ENCODE peak calls at places on chromosomes 5 and 9, in four cellular contexts. One of them, this sample, is unnamed.

GRCh38 chr9:93582115-93582514 is 5.7 kb downstream of the PHF2 start:
- DNase-seq in left ventricle myocardium inferior: no peak
- DNase-seq in astrocyte of the spinal cord: peak
- DNase-seq in lung: peak
- DNase-seq in this sample: no peak

GRCh38 chr5:144487207-144487606 is 316.5 kb downstream of the KCTD16 start:
- DNase-seq in left ventricle myocardium inferior: no peak
- DNase-seq in astrocyte of the spinal cord: no peak
- DNase-seq in lung: no peak
- DNase-seq in this sample: no peak

GRCh38 chr5:175729829-175730277 is 72.0 kb downstream of the HRH2 start:
- DNase-seq in left ventricle myocardium inferior: peak
- DNase-seq in astrocyte of the spinal cord: peak
- DNase-seq in lung: peak
- DNase-seq in this sample: peak

GRCh38 chr5:158845941-158846340 is 253.8 kb downstream of the EBF1 start:
- DNase-seq in left ventricle myocardium inferior: no peak
- DNase-seq in astrocyte of the spinal cord: no peak
- DNase-seq in lung: no peak
- DNase-seq in this sample: no peak

GRCh38 chr5:125708583-125708982 is 714.6 kb upstream of the GRAMD2B start:
- DNase-seq in left ventricle myocardium inferior: no peak
- DNase-seq in astrocyte of the spinal cord: no peak
- DNase-seq in lung: no peak
- DNase-seq in this sample: no peak

GRCh38 chr9:38390442-38390841 is 2.1 kb upstream of the ALDH1B1 start:
- DNase-seq in left ventricle myocardium inferior: no peak
- DNase-seq in astrocyte of the spinal cord: no peak
- DNase-seq in lung: no peak
- DNase-seq in this sample: no peak

GRCh38 chr5:65926893-65927292 is 518 bp downstream of the ERBIN start:
- DNase-seq in left ventricle myocardium inferior: no peak
- DNase-seq in astrocyte of the spinal cord: peak
- DNase-seq in lung: no peak
- DNase-seq in this sample: no peak

GRCh38 chr5:179796877-179797608 is 3.3 kb downstream of the LTC4S start:
- DNase-seq in left ventricle myocardium inferior: no peak
- DNase-seq in astrocyte of the spinal cord: no peak
- DNase-seq in lung: no peak
- DNase-seq in this sample: no peak

GRCh38 chr9:108477538-108478006 is 378.2 kb downstream of the ACTL7B start:
- DNase-seq in left ventricle myocardium inferior: no peak
- DNase-seq in astrocyte of the spinal cord: peak
- DNase-seq in lung: no peak
- DNase-seq in this sample: no peak

GRCh38 chr5:156328176-156328575 is 1.2 kb downstream of the SGCD start:
- DNase-seq in left ventricle myocardium inferior: no peak
- DNase-seq in astrocyte of the spinal cord: no peak
- DNase-seq in lung: no peak
- DNase-seq in this sample: no peak

GRCh38 chr9:70387663-70388062 is 26.8 kb downstream of the KLF9 start:
- DNase-seq in left ventricle myocardium inferior: no peak
- DNase-seq in astrocyte of the spinal cord: no peak
- DNase-seq in lung: no peak
- DNase-seq in this sample: no peak

GRCh38 chr5:83991566-83992224 is 271.0 kb upstream of the HAPLN1 start:
- DNase-seq in left ventricle myocardium inferior: no peak
- DNase-seq in astrocyte of the spinal cord: peak
- DNase-seq in lung: no peak
- DNase-seq in this sample: no peak

GRCh38 chr9:88418715-88419540 is 30.7 kb downstream of the SPIN1 start:
- DNase-seq in left ventricle myocardium inferior: no peak
- DNase-seq in astrocyte of the spinal cord: peak
- DNase-seq in lung: no peak
- DNase-seq in this sample: no peak

GRCh38 chr9:127130661-127131538 is 8.5 kb upstream of the ANGPTL2 start:
- DNase-seq in left ventricle myocardium inferior: peak
- DNase-seq in astrocyte of the spinal cord: peak
- DNase-seq in lung: peak
- DNase-seq in this sample: no peak

GRCh38 chr5:180194410-180195345 is 14.3 kb downstream of the RASGEF1C start:
- DNase-seq in left ventricle myocardium inferior: no peak
- DNase-seq in astrocyte of the spinal cord: no peak
- DNase-seq in lung: no peak
- DNase-seq in this sample: no peak

GRCh38 chr5:42005561-42006153 is 80.6 kb downstream of the FBXO4 start:
- DNase-seq in left ventricle myocardium inferior: no peak
- DNase-seq in astrocyte of the spinal cord: peak
- DNase-seq in lung: no peak
- DNase-seq in this sample: no peak

GRCh38 chr5:1745190-1745805 is 54.3 kb downstream of the MRPL36 start:
- DNase-seq in left ventricle myocardium inferior: no peak
- DNase-seq in astrocyte of the spinal cord: no peak
- DNase-seq in lung: no peak
- DNase-seq in this sample: no peak

GRCh38 chr5:66967826-66968262 is 228.8 kb downstream of the CD180 start:
- DNase-seq in left ventricle myocardium inferior: no peak
- DNase-seq in astrocyte of the spinal cord: no peak
- DNase-seq in lung: no peak
- DNase-seq in this sample: no peak

GRCh38 chr9:95327239-95327865 is 9.8 kb upstream of the FANCC start:
- DNase-seq in left ventricle myocardium inferior: no peak
- DNase-seq in astrocyte of the spinal cord: no peak
- DNase-seq in lung: no peak
- DNase-seq in this sample: no peak

GRCh38 chr5:177366528-177367322 is 9.0 kb downstream of the RGS14 start:
- DNase-seq in left ventricle myocardium inferior: peak
- DNase-seq in astrocyte of the spinal cord: peak
- DNase-seq in lung: peak
- DNase-seq in this sample: peak

GRCh38 chr9:94210616-94211603 is 48.2 kb upstream of the ZNF169 start:
- DNase-seq in left ventricle myocardium inferior: no peak
- DNase-seq in astrocyte of the spinal cord: no peak
- DNase-seq in lung: no peak
- DNase-seq in this sample: no peak

GRCh38 chr5:80399553-80400239 is 8.2 kb upstream of the ZFYVE16 start:
- DNase-seq in left ventricle myocardium inferior: no peak
- DNase-seq in astrocyte of the spinal cord: peak
- DNase-seq in lung: no peak
- DNase-seq in this sample: no peak

GRCh38 chr5:39117401-39117800 is 43.2 kb upstream of the RICTOR start:
- DNase-seq in left ventricle myocardium inferior: no peak
- DNase-seq in astrocyte of the spinal cord: no peak
- DNase-seq in lung: no peak
- DNase-seq in this sample: no peak

GRCh38 chr5:169006878-169007790 is 293.8 kb downstream of the SLIT3 start:
- DNase-seq in left ventricle myocardium inferior: no peak
- DNase-seq in astrocyte of the spinal cord: peak
- DNase-seq in lung: no peak
- DNase-seq in this sample: no peak

GRCh38 chr9:32955655-32956478 is 45.6 kb downstream of the APTX start:
- DNase-seq in left ventricle myocardium inferior: no peak
- DNase-seq in astrocyte of the spinal cord: no peak
- DNase-seq in lung: no peak
- DNase-seq in this sample: no peak

GRCh38 chr5:102910240-102911226 is 155.4 kb downstream of the PAM start:
- DNase-seq in left ventricle myocardium inferior: no peak
- DNase-seq in astrocyte of the spinal cord: peak
- DNase-seq in lung: no peak
- DNase-seq in this sample: no peak

GRCh38 chr9:4344946-4345345 is 45.1 kb upstream of the GLIS3 start:
- DNase-seq in left ventricle myocardium inferior: no peak
- DNase-seq in astrocyte of the spinal cord: no peak
- DNase-seq in lung: no peak
- DNase-seq in this sample: no peak

GRCh38 chr9:93864029-93864428 is 91.1 kb downstream of the BARX1 start:
- DNase-seq in left ventricle myocardium inferior: no peak
- DNase-seq in astrocyte of the spinal cord: no peak
- DNase-seq in lung: no peak
- DNase-seq in this sample: no peak

GRCh38 chr5:127187711-127188110 is 102.9 kb upstream of the MEGF10 start:
- DNase-seq in left ventricle myocardium inferior: no peak
- DNase-seq in astrocyte of the spinal cord: no peak
- DNase-seq in lung: no peak
- DNase-seq in this sample: no peak

GRCh38 chr5:176441921-176442323 is 6.3 kb upstream of the FAF2 start:
- DNase-seq in left ventricle myocardium inferior: no peak
- DNase-seq in astrocyte of the spinal cord: no peak
- DNase-seq in lung: no peak
- DNase-seq in this sample: no peak

GRCh38 chr5:100430268-100430900 is 104.8 kb upstream of the FAM174A start:
- DNase-seq in left ventricle myocardium inferior: peak
- DNase-seq in astrocyte of the spinal cord: peak
- DNase-seq in lung: peak
- DNase-seq in this sample: peak

GRCh38 chr9:93122721-93123221 is 11.3 kb downstream of the NINJ1 start:
- DNase-seq in left ventricle myocardium inferior: no peak
- DNase-seq in astrocyte of the spinal cord: no peak
- DNase-seq in lung: no peak
- DNase-seq in this sample: no peak

GRCh38 chr5:166845044-166845443 is 1446.4 kb upstream of the WWC1 start:
- DNase-seq in left ventricle myocardium inferior: no peak
- DNase-seq in astrocyte of the spinal cord: no peak
- DNase-seq in lung: no peak
- DNase-seq in this sample: peak

GRCh38 chr5:80149161-80149609 is 106.7 kb downstream of the SERINC5 start:
- DNase-seq in left ventricle myocardium inferior: no peak
- DNase-seq in astrocyte of the spinal cord: no peak
- DNase-seq in lung: no peak
- DNase-seq in this sample: no peak

GRCh38 chr5:76337949-76338589 is 65.0 kb upstream of the IQGAP2 start:
- DNase-seq in left ventricle myocardium inferior: no peak
- DNase-seq in astrocyte of the spinal cord: peak
- DNase-seq in lung: peak
- DNase-seq in this sample: peak

GRCh38 chr9:6551126-6551525 is 94.4 kb downstream of the GLDC start:
- DNase-seq in left ventricle myocardium inferior: no peak
- DNase-seq in astrocyte of the spinal cord: no peak
- DNase-seq in lung: no peak
- DNase-seq in this sample: no peak

GRCh38 chr9:95127249-95128176 is 190.0 kb downstream of the FANCC start:
- DNase-seq in left ventricle myocardium inferior: peak
- DNase-seq in astrocyte of the spinal cord: peak
- DNase-seq in lung: peak
- DNase-seq in this sample: peak

DNA sequence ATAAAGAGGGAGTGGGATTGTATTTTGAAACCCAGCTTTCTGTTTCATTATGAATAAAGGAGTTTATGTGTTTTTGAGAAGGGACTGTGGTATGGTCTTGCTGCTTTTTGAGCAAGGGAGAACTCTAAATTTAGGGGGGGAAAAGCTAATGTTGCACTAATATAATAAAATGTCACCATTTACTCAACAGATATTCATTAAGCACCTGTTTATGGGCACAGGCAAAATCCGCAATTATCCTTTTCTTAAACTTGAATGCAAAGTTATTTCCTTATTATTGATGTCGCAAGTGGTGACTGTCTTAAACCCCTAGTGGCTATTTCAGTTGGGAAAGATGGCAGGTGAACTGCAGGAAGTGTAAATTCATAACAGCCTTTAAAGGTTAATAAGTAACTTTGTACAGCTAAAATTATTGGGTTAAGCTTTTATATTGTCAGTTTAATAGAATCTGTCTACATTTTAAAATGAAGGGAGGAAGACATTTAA is 1.5 kb downstream of the CDC42SE2 start:
- DNase-seq in left ventricle myocardium inferior: no peak
- DNase-seq in astrocyte of the spinal cord: peak
- DNase-seq in lung: no peak
- DNase-seq in this sample: no peak
- TF ChIP-seq CTCF in left ventricle myocardium inferior: peak
- TF ChIP-seq CTCF in astrocyte of the spinal cord: peak
- TF ChIP-seq CTCF in lung: peak
- TF ChIP-seq CTCF in this sample: peak

DNA sequence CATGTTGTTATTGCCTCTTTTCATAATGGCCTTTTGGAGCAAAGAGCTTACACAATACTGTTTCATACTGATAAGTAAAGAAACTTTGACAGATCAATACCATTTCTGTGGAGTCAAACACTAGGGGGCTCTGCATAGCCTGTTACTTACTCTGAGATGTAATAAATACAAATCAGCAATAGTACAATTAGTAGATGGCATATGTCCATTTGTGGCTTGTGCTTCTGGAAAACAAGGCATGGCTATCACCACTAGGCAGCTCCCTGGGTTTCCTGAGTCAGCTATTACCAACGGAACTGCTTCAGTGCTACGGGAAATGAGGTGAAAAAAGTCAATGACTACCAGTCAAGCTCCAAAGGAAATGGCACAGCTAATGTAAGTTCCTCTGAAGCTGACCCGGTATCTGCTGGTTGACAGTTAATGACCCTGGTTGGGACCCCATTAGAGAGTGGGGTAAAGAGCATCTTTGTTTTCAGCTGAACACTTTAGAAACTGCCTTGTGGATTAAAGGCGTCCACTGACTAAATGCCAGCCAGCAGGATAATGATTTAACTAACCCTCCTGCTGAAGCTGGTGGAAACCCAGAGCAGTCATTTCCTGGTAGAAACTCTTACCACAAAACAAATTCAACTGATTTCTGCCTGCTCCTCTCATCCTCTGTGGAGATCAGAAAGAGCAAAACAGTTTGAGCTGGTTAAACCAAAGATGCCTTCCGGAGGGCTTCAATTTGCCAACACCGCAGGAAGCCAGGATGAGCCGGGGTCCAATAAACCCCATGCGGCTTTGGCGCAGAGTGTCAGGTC is 69.0 kb upstream of the FAM169A start:
- DNase-seq in left ventricle myocardium inferior: no peak
- DNase-seq in astrocyte of the spinal cord: peak
- DNase-seq in lung: no peak
- DNase-seq in this sample: no peak
- TF ChIP-seq CTCF in left ventricle myocardium inferior: peak
- TF ChIP-seq CTCF in astrocyte of the spinal cord: peak
- TF ChIP-seq CTCF in lung: no peak
- TF ChIP-seq CTCF in this sample: peak

DNA sequence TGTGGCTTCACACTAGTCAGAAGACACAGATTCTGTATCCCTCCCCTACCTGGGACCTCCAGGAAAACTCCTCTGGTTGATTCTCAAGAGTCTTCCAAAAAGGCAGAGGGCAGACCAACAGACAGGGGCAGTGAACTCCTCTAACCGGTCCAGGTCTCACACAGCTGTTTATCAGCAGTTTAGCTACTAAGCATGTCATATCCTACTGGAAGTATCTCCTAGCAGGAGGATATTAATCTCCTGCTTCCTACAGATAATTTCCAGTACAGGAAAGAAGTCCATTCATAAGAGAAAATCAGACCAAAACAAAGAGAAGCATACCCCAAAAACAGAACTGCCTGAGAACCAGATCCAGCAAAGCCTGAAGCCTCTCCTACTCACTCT is 64.3 kb downstream of the DTWD2 start:
- DNase-seq in left ventricle myocardium inferior: no peak
- DNase-seq in astrocyte of the spinal cord: no peak
- DNase-seq in lung: no peak
- DNase-seq in this sample: no peak
- TF ChIP-seq CTCF in left ventricle myocardium inferior: no peak
- TF ChIP-seq CTCF in astrocyte of the spinal cord: no peak
- TF ChIP-seq CTCF in lung: no peak
- TF ChIP-seq CTCF in this sample: no peak

GRCh38 chr5:79133657-79134451 is 22.2 kb downstream of the BHMT start:
- DNase-seq in left ventricle myocardium inferior: peak
- DNase-seq in astrocyte of the spinal cord: peak
- DNase-seq in lung: peak
- DNase-seq in this sample: peak
- TF ChIP-seq CTCF in left ventricle myocardium inferior: peak
- TF ChIP-seq CTCF in astrocyte of the spinal cord: peak
- TF ChIP-seq CTCF in lung: peak
- TF ChIP-seq CTCF in this sample: peak

GRCh38 chr5:34582364-34582763 is 73.8 kb upstream of the RAI14 start:
- DNase-seq in left ventricle myocardium inferior: no peak
- DNase-seq in astrocyte of the spinal cord: no peak
- DNase-seq in lung: no peak
- DNase-seq in this sample: no peak
- TF ChIP-seq CTCF in left ventricle myocardium inferior: no peak
- TF ChIP-seq CTCF in astrocyte of the spinal cord: no peak
- TF ChIP-seq CTCF in lung: no peak
- TF ChIP-seq CTCF in this sample: no peak